ENCODE peak calls at places on chromosome 14, in six cellular contexts. F, I, J, L, V and R are unnamed samples.

GRCh38 chr14:89399594-89400068 is 17.4 kb downstream of the FOXN3 start:
- DNase-seq in I (no peak), V (peak), L (peak), J (no peak), F (no peak), R (no peak)

GRCh38 chr14:69715725-69716482 is 51.0 kb upstream of the SRSF5 start:
- DNase-seq in I (no peak), J (no peak), L (peak), F (no peak), V (no peak), R (no peak)

GRCh38 chr14:72924332-72924731 is 1.9 kb upstream of the DCAF4 start:
- DNase-seq in I (no peak), F (no peak), J (no peak), L (peak), V (no peak), R (no peak)

GRCh38 chr14:25048170-25049126 is 1.5 kb downstream of the STXBP6 start:
- DNase-seq in V (no peak), J (no peak), F (no peak), L (no peak), I (no peak), R (no peak)

GRCh38 chr14:98136019-98136418 is 1136.0 kb downstream of the BCL11B start:
- DNase-seq in J (no peak), L (peak), I (no peak), V (no peak), F (no peak), R (no peak)

GRCh38 chr14:98243332-98243731 is 1028.7 kb downstream of the BCL11B start:
- DNase-seq in L (no peak), J (no peak), F (no peak), V (no peak), I (no peak), R (no peak)

GRCh38 chr14:105486974-105487448 is 325 bp downstream of the CRIP1 start:
- DNase-seq in V (no peak), I (no peak), J (no peak), L (no peak), F (no peak), R (no peak)

GRCh38 chr14:96581902-96582640 is 79.9 kb downstream of the PAPOLA start:
- DNase-seq in V (no peak), I (no peak), F (no peak), J (no peak), L (no peak), R (peak)

GRCh38 chr14:24137529-24138395 is 1.8 kb downstream of the PSME1 start:
- DNase-seq in L (no peak), F (no peak), J (no peak), I (no peak), V (no peak), R (no peak)

GRCh38 chr14:103144085-103144484 is 20.8 kb downstream of the TNFAIP2 start:
- DNase-seq in F (no peak), I (no peak), V (no peak), J (no peak), L (no peak), R (no peak)

GRCh38 chr14:95040723-95041476 is 116.4 kb downstream of the DICER1 start:
- DNase-seq in L (no peak), F (no peak), V (no peak), J (no peak), I (no peak), R (no peak)

GRCh38 chr14:47365248-47365647 is 310.2 kb downstream of the MDGA2 start:
- DNase-seq in I (no peak), J (no peak), V (no peak), F (no peak), L (no peak), R (no peak)

GRCh38 chr14:75978249-75978731 is 3.5 kb downstream of the TGFB3 start:
- DNase-seq in I (no peak), L (no peak), F (no peak), J (peak), V (no peak), R (no peak)

GRCh38 chr14:31362746-31363145 is 57.6 kb downstream of the HEATR5A start:
- DNase-seq in L (no peak), V (no peak), I (no peak), J (no peak), F (no peak), R (no peak)

GRCh38 chr14:77580964-77581505 is 35.4 kb downstream of the SPTLC2 start:
- DNase-seq in F (no peak), J (no peak), I (no peak), V (no peak), L (peak), R (peak)

GRCh38 chr14:96965885-96966595 is 168.9 kb downstream of the VRK1 start:
- DNase-seq in V (no peak), L (no peak), I (no peak), J (no peak), F (no peak), R (no peak)

GRCh38 chr14:81366884-81367283 is 33.2 kb downstream of the STON2 start:
- DNase-seq in L (no peak), V (no peak), J (no peak), F (no peak), I (no peak), R (no peak)

GRCh38 chr14:60168841-60169240 is 3.6 kb upstream of the DHRS7 start:
- DNase-seq in L (no peak), F (no peak), V (no peak), J (no peak), I (no peak), R (no peak)

GRCh38 chr14:35374273-35374681 is 30.3 kb downstream of the NFKBIA start:
- DNase-seq in J (no peak), L (no peak), F (peak), I (no peak), V (no peak), R (no peak)

GRCh38 chr14:60757617-60758016 is 23.1 kb downstream of the MNAT1 start:
- DNase-seq in I (no peak), L (no peak), J (no peak), V (no peak), F (no peak), R (no peak)

GRCh38 chr14:80231732-80232131 is 20.4 kb upstream of the DIO2 start:
- DNase-seq in L (no peak), F (no peak), J (no peak), V (no peak), I (no peak), R (no peak)

GRCh38 chr14:81625343-81625742 is 91.7 kb upstream of the SEL1L start:
- DNase-seq in F (peak), V (no peak), L (peak), I (no peak), J (no peak), R (peak)

GRCh38 chr14:99731536-99732435 is 47.7 kb downstream of the CYP46A1 start:
- DNase-seq in V (peak), L (no peak), J (no peak), I (no peak), F (no peak), R (no peak)

GRCh38 chr14:81849714-81850113 is 316.1 kb upstream of the SEL1L start:
- DNase-seq in J (no peak), F (no peak), L (no peak), V (no peak), I (no peak), R (no peak)

GRCh38 chr14:57848353-57848752 is 17.5 kb downstream of the SLC35F4 start:
- DNase-seq in J (no peak), F (no peak), L (no peak), I (no peak), V (no peak), R (no peak)

GRCh38 chr14:95310635-95311380 is 8.9 kb downstream of the CLMN start:
- DNase-seq in F (no peak), V (no peak), J (no peak), I (no peak), L (no peak), R (no peak)

GRCh38 chr14:67620217-67620789 is 583 bp downstream of the ARG2 start:
- DNase-seq in V (no peak), J (no peak), I (no peak), F (peak), L (peak), R (no peak)

GRCh38 chr14:75249251-75249957 is 29.2 kb upstream of the FOS start:
- DNase-seq in F (no peak), J (peak), I (no peak), L (peak), V (no peak), R (peak)

GRCh38 chr14:95500201-95500681 is 16.2 kb downstream of the SYNE3 start:
- DNase-seq in F (no peak), J (no peak), I (no peak), V (no peak), L (no peak), R (no peak)

GRCh38 chr14:23551266-23552028 is at the start of gene ZFHX2:
- DNase-seq in I (no peak), V (peak), L (peak), J (peak), F (peak), R (peak)

GRCh38 chr14:55388160-55388559 is 23.5 kb downstream of the ATG14 start:
- DNase-seq in J (no peak), I (no peak), V (no peak), F (no peak), L (no peak), R (no peak)

GRCh38 chr14:92568621-92569479 is 55.3 kb downstream of the RIN3 start:
- DNase-seq in I (no peak), L (no peak), J (peak), F (no peak), V (no peak), R (peak)

GRCh38 chr14:75454963-75455546 is 27.2 kb downstream of the JDP2 start:
- DNase-seq in I (no peak), V (no peak), J (no peak), L (peak), F (no peak), R (no peak)

GRCh38 chr14:24921903-24922302 is 128.0 kb downstream of the STXBP6 start:
- DNase-seq in J (no peak), L (no peak), I (no peak), F (no peak), V (no peak), R (no peak)

GRCh38 chr14:66379116-66379515 is 107.1 kb upstream of the CCDC196 start:
- DNase-seq in J (no peak), V (no peak), L (no peak), F (no peak), I (no peak), R (no peak)

GRCh38 chr14:61090432-61091216 is 109.6 kb downstream of the SLC38A6 start:
- DNase-seq in L (peak), F (no peak), V (no peak), J (no peak), I (no peak), R (peak)